ENCODE peak calls at places on chromosomes 5 and 9, in eight cellular contexts. S, F, H, X, T, R, A and M are unnamed samples.

GRCh38 chr5:174082286-174082685 is 36.8 kb downstream of the NSG2 start:
- DNase-seq in S (no peak), T (peak; percentile 37), H (no peak), X (no peak), R (no peak), F (no peak), A (no peak), M (no peak)

GRCh38 chr9:136326061-136326776 is 1.1 kb upstream of the GPSM1 start:
- DNase-seq in F (no peak), H (peak; percentile 90), X (peak; percentile 41), S (no peak), A (no peak), T (peak; percentile 71), R (no peak), M (no peak)

GRCh38 chr9:108994695-108995094 is 18.6 kb downstream of the CTNNAL1 start:
- DNase-seq in T (no peak), X (no peak), F (no peak), H (no peak), R (no peak), A (peak; percentile 20), S (no peak), M (no peak)

GRCh38 chr5:158297002-158297527 is 438.1 kb upstream of the CLINT1 start:
- DNase-seq in F (no peak), S (no peak), R (no peak), A (no peak), T (no peak), H (no peak), X (no peak), M (no peak)

GRCh38 chr9:120905794-120906248 is 20.8 kb downstream of the TRAF1 start:
- DNase-seq in R (no peak), H (no peak), S (no peak), T (no peak), F (no peak), A (no peak), X (no peak), M (no peak)

GRCh38 chr5:150208187-150209015 is 18.5 kb downstream of the SLC6A7 start:
- DNase-seq in H (no peak), T (no peak), R (no peak), F (no peak), S (no peak), A (no peak), X (no peak), M (no peak)

GRCh38 chr5:1009359-1010180 is 968 bp downstream of the NKD2 start:
- DNase-seq in S (no peak), A (no peak), X (no peak), R (no peak), H (no peak), T (no peak), F (no peak), M (no peak)

GRCh38 chr9:88579363-88579715 is 44.4 kb downstream of the NXNL2 start:
- DNase-seq in H (no peak), R (no peak), S (no peak), X (no peak), F (no peak), A (no peak), T (no peak), M (no peak)